ENCODE peak calls at places on chromosomes 13 and 19, in five cellular contexts. A, G, X, I and K are unnamed samples.

GRCh38 chr13:100269837-100270236 is 180.9 kb downstream of the PCCA start:
- DNase-seq in A (peak; percentile 69), G (no peak), X (peak; percentile 76), I (peak; percentile 82), K (peak; percentile 47)

GRCh38 chr19:53037101-53038097 is 7.1 kb upstream of the ERVV-2 start:
- DNase-seq in A (no peak), G (no peak), X (peak; percentile 35), I (peak; percentile 41), K (peak; percentile 93)

GRCh38 chr19:15419413-15420025 is 731 bp upstream of the AKAP8L start:
- DNase-seq in A (no peak), G (no peak), X (peak; percentile 72), I (no peak), K (no peak)

GRCh38 chr13:67792151-67792665 is 562.1 kb upstream of the PCDH9 start:
- DNase-seq in A (no peak), G (no peak), X (no peak), I (no peak), K (no peak)

GRCh38 chr19:34838753-34839431 is 65.9 kb upstream of the ZNF599 start:
- DNase-seq in A (no peak), G (no peak), X (no peak), I (no peak), K (peak; percentile 33)

GRCh38 chr13:70253834-70254233 is 145.6 kb upstream of the KLHL1 start:
- DNase-seq in A (no peak), G (no peak), X (no peak), I (no peak), K (no peak)

GRCh38 chr19:19552811-19553210 is 14.7 kb downstream of the CILP2 start:
- DNase-seq in A (no peak), G (no peak), X (no peak), I (no peak), K (no peak)

GRCh38 chr13:48266967-48267639 is 34.1 kb downstream of the ITM2B start:
- DNase-seq in A (no peak), G (no peak), X (no peak), I (peak; percentile 6), K (no peak)

GRCh38 chr13:101942535-101943157 is 459.2 kb downstream of the FGF14 start:
- DNase-seq in A (no peak), G (no peak), X (no peak), I (no peak), K (no peak)

GRCh38 chr19:33449799-33450198 is 71.8 kb downstream of the PEPD start:
- DNase-seq in A (no peak), G (no peak), X (no peak), I (no peak), K (no peak)

GRCh38 chr13:94588575-94588974 is 7.4 kb downstream of the TGDS start:
- DNase-seq in A (no peak), G (no peak), X (no peak), I (no peak), K (no peak)

GRCh38 chr19:23328211-23328610 is 67.1 kb downstream of the ZNF91 start:
- DNase-seq in A (no peak), G (peak; percentile 7), X (no peak), I (no peak), K (no peak)

GRCh38 chr19:16066611-16067104 is 9.6 kb upstream of the TPM4 start:
- DNase-seq in A (no peak), G (no peak), X (no peak), I (peak; percentile 76), K (peak; percentile 74)

GRCh38 chr19:23283925-23284324 is 33.7 kb upstream of the ZNF724 start:
- DNase-seq in A (no peak), G (peak; percentile 87), X (peak; percentile 41), I (peak; percentile 30), K (peak; percentile 48)

DNA sequence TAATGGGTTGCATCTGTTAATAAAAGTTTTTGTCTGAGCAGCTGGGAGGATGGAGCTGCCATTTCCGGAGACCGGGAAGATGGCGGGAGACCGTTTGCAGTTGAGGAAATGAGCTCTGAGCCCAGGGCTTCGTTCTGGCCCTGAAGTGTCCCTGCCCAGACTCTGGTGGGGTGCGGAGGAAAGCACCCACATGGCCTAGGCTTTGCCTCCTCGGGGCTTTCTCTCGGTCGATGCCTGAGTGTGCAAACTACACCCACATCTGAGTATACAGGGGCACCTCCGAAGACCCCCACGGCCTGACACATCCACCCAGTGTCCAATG is 15.6 kb upstream of the NANOS3 start:
- DNase-seq in A (no peak), G (peak; percentile 90), X (no peak), I (no peak), K (no peak)
- H3K27ac ChIP-seq in A (peak overlapping the region; percentile 76), G (peak overlapping the region; percentile 92), X (peak overlapping the region; percentile 77), I (peak overlapping the region; percentile 95), K (peak overlapping the region; percentile 74)

GRCh38 chr13:28138012-28138755 is at the start of gene PAN3:
- DNase-seq in A (peak; percentile 93), G (peak; percentile 95), X (peak; percentile 90), I (peak; percentile 89), K (peak; percentile 91)
- TF ChIP-seq POLR2A in A (peak; percentile 50), G (no peak), X (peak; percentile 79), I (peak; percentile 77), K (no peak)

GRCh38 chr13:77506874-77507273 is 28.6 kb upstream of the SCEL start:
- DNase-seq in A (no peak), G (no peak), X (no peak), I (no peak), K (no peak)
- TF ChIP-seq CTCF in A (no peak), G (peak; percentile 32), X (peak; percentile 41), I (peak; percentile 19), K (no peak)

DNA sequence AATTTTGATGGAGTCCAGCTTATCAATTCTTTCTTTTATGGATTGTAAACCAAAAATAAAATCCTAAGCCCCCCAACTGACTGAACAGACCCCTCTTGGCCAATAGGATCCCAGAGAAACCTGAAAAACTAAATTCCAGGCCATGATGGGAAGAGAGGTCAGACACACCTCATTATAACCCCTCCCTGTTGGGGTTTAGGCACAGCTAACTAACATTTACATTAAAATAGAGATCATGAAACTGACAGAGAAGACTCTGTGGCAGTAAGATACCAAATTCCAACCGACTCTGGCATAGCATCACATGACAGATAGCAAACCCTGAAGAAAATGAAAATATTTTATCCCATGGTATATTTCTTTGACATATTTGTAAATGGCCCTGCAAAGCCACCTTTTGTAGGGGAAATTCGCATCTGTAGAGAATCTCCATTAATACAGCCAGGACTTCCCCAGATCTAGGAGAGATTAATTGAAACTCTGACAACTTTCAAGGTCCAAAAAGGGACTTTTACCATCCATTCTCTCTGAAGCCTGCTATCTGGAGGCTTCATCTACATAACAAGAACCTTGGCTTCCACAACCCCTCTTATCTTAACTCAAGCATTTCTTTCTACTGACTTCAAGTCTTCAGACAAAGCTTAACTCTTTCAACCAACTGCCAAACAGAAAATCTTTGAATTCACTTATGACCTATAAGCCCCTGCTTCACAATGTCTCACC is 27.0 kb upstream of the GAS6 start:
- DNase-seq in A (no peak), G (no peak), X (no peak), I (no peak), K (no peak)
- H3K27ac ChIP-seq in A (no peak overlapping the region), G (no peak overlapping the region), X (no peak overlapping the region), I (peak overlapping the region; percentile 44), K (no peak overlapping the region)